ENCODE peak calls at places on chromosome 7, in ten cellular contexts. One of them, this sample, is unnamed.

GRCh38 chr7:54995631-54996340 is 23.0 kb upstream of the EGFR start:
- DNase-seq in A549: peak; percentile 85
- DNase-seq in HCT116: peak; percentile 71
- DNase-seq in GM12891: no peak
- DNase-seq in transverse colon: no peak
- DNase-seq in GM12878: peak; percentile 17
- DNase-seq in tibial nerve: no peak
- DNase-seq in uterus: no peak
- DNase-seq in adrenal gland: no peak
- DNase-seq in esophagus squamous epithelium: no peak
- DNase-seq in this sample: peak; percentile 85

GRCh38 chr7:83936056-83936703 is 258.4 kb downstream of the SEMA3A start:
- DNase-seq in A549: peak; percentile 81
- DNase-seq in HCT116: peak; percentile 69
- DNase-seq in GM12891: peak; percentile 17
- DNase-seq in transverse colon: peak; percentile 47
- DNase-seq in GM12878: no peak
- DNase-seq in tibial nerve: peak; percentile 50
- DNase-seq in uterus: no peak
- DNase-seq in adrenal gland: peak; percentile 65
- DNase-seq in esophagus squamous epithelium: no peak
- DNase-seq in this sample: peak; percentile 12

GRCh38 chr7:43750016-43750887 is 8.2 kb upstream of the BLVRA start:
- DNase-seq in A549: no peak
- DNase-seq in HCT116: no peak
- DNase-seq in GM12891: no peak
- DNase-seq in transverse colon: no peak
- DNase-seq in GM12878: no peak
- DNase-seq in tibial nerve: no peak
- DNase-seq in uterus: no peak
- DNase-seq in adrenal gland: no peak
- DNase-seq in esophagus squamous epithelium: no peak
- DNase-seq in this sample: no peak

GRCh38 chr7:39609462-39610149 is 13.8 kb upstream of the RALA start:
- DNase-seq in A549: no peak
- DNase-seq in HCT116: no peak
- DNase-seq in GM12891: peak; percentile 30
- DNase-seq in transverse colon: no peak
- DNase-seq in GM12878: no peak
- DNase-seq in tibial nerve: no peak
- DNase-seq in uterus: no peak
- DNase-seq in adrenal gland: no peak
- DNase-seq in esophagus squamous epithelium: no peak
- DNase-seq in this sample: no peak

GRCh38 chr7:5310822-5311405 is 28.2 kb downstream of the SLC29A4 start:
- DNase-seq in A549: no peak
- DNase-seq in HCT116: no peak
- DNase-seq in GM12891: no peak
- DNase-seq in transverse colon: no peak
- DNase-seq in GM12878: no peak
- DNase-seq in tibial nerve: no peak
- DNase-seq in uterus: no peak
- DNase-seq in adrenal gland: no peak
- DNase-seq in esophagus squamous epithelium: no peak
- DNase-seq in this sample: no peak

GRCh38 chr7:96304573-96304972 is 17.3 kb downstream of the SLC25A13 start:
- DNase-seq in A549: no peak
- DNase-seq in HCT116: no peak
- DNase-seq in GM12891: no peak
- DNase-seq in transverse colon: no peak
- DNase-seq in GM12878: no peak
- DNase-seq in tibial nerve: no peak
- DNase-seq in uterus: no peak
- DNase-seq in adrenal gland: no peak
- DNase-seq in esophagus squamous epithelium: no peak
- DNase-seq in this sample: no peak

GRCh38 chr7:123748171-123748733 is 551 bp downstream of the WASL start:
- DNase-seq in A549: peak; percentile 50
- DNase-seq in HCT116: no peak
- DNase-seq in GM12891: peak; percentile 20
- DNase-seq in transverse colon: peak; percentile 59
- DNase-seq in GM12878: no peak
- DNase-seq in tibial nerve: peak; percentile 5
- DNase-seq in uterus: peak; percentile 36
- DNase-seq in adrenal gland: peak; percentile 43
- DNase-seq in esophagus squamous epithelium: no peak
- DNase-seq in this sample: peak; percentile 19

GRCh38 chr7:93171606-93172226 is 23.5 kb upstream of the SAMD9L start:
- DNase-seq in A549: no peak
- DNase-seq in HCT116: no peak
- DNase-seq in GM12891: no peak
- DNase-seq in transverse colon: no peak
- DNase-seq in GM12878: no peak
- DNase-seq in tibial nerve: no peak
- DNase-seq in uterus: no peak
- DNase-seq in adrenal gland: no peak
- DNase-seq in esophagus squamous epithelium: no peak
- DNase-seq in this sample: no peak

GRCh38 chr7:12929416-12930140 is 242.1 kb downstream of the ARL4A start:
- DNase-seq in A549: no peak
- DNase-seq in HCT116: no peak
- DNase-seq in GM12891: no peak
- DNase-seq in transverse colon: no peak
- DNase-seq in GM12878: no peak
- DNase-seq in tibial nerve: no peak
- DNase-seq in uterus: no peak
- DNase-seq in adrenal gland: no peak
- DNase-seq in esophagus squamous epithelium: no peak
- DNase-seq in this sample: no peak

GRCh38 chr7:102310414-102310815 is 23.7 kb downstream of the SH2B2 start:
- DNase-seq in A549: no peak
- DNase-seq in HCT116: no peak
- DNase-seq in GM12891: no peak
- DNase-seq in transverse colon: no peak
- DNase-seq in GM12878: no peak
- DNase-seq in tibial nerve: no peak
- DNase-seq in uterus: no peak
- DNase-seq in adrenal gland: no peak
- DNase-seq in esophagus squamous epithelium: no peak
- DNase-seq in this sample: no peak

GRCh38 chr7:137329411-137329810 is 14.1 kb downstream of the PTN start:
- DNase-seq in A549: no peak
- DNase-seq in HCT116: no peak
- DNase-seq in GM12891: no peak
- DNase-seq in transverse colon: no peak
- DNase-seq in GM12878: no peak
- DNase-seq in tibial nerve: no peak
- DNase-seq in uterus: no peak
- DNase-seq in adrenal gland: no peak
- DNase-seq in esophagus squamous epithelium: no peak
- DNase-seq in this sample: no peak

GRCh38 chr7:151412318-151412717 is 2.5 kb upstream of the WDR86 start:
- DNase-seq in A549: no peak
- DNase-seq in HCT116: no peak
- DNase-seq in GM12891: no peak
- DNase-seq in transverse colon: no peak
- DNase-seq in GM12878: no peak
- DNase-seq in tibial nerve: no peak
- DNase-seq in uterus: no peak
- DNase-seq in adrenal gland: no peak
- DNase-seq in esophagus squamous epithelium: no peak
- DNase-seq in this sample: no peak

GRCh38 chr7:151413241-151413640 is 3.4 kb upstream of the WDR86 start:
- DNase-seq in A549: no peak
- DNase-seq in HCT116: no peak
- DNase-seq in GM12891: no peak
- DNase-seq in transverse colon: no peak
- DNase-seq in GM12878: no peak
- DNase-seq in tibial nerve: no peak
- DNase-seq in uterus: no peak
- DNase-seq in adrenal gland: no peak
- DNase-seq in esophagus squamous epithelium: no peak
- DNase-seq in this sample: no peak

GRCh38 chr7:151409555-151410404 is at the start of gene WDR86:
- DNase-seq in A549: no peak
- DNase-seq in HCT116: no peak
- DNase-seq in GM12891: peak; percentile 18
- DNase-seq in transverse colon: no peak
- DNase-seq in GM12878: no peak
- DNase-seq in tibial nerve: no peak
- DNase-seq in uterus: no peak
- DNase-seq in adrenal gland: no peak
- DNase-seq in esophagus squamous epithelium: no peak
- DNase-seq in this sample: no peak

GRCh38 chr7:151410405-151411390 is 860 bp upstream of the WDR86 start:
- DNase-seq in A549: no peak
- DNase-seq in HCT116: no peak
- DNase-seq in GM12891: peak; percentile 23
- DNase-seq in transverse colon: no peak
- DNase-seq in GM12878: no peak
- DNase-seq in tibial nerve: no peak
- DNase-seq in uterus: no peak
- DNase-seq in adrenal gland: no peak
- DNase-seq in esophagus squamous epithelium: no peak
- DNase-seq in this sample: no peak

DNA sequence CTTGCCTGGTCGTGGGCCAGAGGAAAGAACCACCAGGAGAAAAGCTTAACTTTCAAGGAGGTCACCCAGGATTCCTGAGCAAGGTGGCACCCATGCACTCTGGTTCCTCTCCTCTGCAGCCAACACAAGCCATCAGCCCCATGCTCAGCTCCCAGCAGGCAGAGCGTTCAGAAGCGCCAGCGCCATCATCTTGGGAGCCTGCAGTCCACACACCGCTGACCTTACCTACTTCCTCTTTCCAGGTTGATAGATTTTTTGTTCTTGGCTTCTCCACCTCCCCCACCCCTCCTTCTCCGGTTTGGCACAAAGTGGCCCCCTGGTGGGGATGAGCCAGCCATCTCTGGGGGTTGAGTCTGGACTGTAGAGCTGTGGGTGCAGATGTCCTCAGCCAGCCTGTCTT is 1.7 kb upstream of the WDR86 start:
- DNase-seq in A549: no peak
- DNase-seq in HCT116: no peak
- DNase-seq in GM12891: no peak
- DNase-seq in transverse colon: no peak
- DNase-seq in GM12878: no peak
- DNase-seq in tibial nerve: no peak
- DNase-seq in uterus: no peak
- DNase-seq in adrenal gland: no peak
- DNase-seq in esophagus squamous epithelium: no peak
- DNase-seq in this sample: no peak
- TF ChIP-seq POLR2A in A549: no peak
- TF ChIP-seq POLR2A in HCT116: no peak
- TF ChIP-seq POLR2A in GM12891: no peak
- TF ChIP-seq POLR2A in transverse colon: no peak
- TF ChIP-seq POLR2A in GM12878: no peak
- TF ChIP-seq POLR2A in tibial nerve: no peak
- TF ChIP-seq POLR2A in uterus: no peak
- TF ChIP-seq POLR2A in adrenal gland: no peak
- TF ChIP-seq POLR2A in esophagus squamous epithelium: no peak
- TF ChIP-seq POLR2A in this sample: no peak

GRCh38 chr7:30026229-30027064 is at the start of gene FKBP14:
- DNase-seq in A549: peak; percentile 100
- DNase-seq in HCT116: peak; percentile 99
- DNase-seq in GM12891: peak; percentile 53
- DNase-seq in transverse colon: peak; percentile 97
- DNase-seq in GM12878: peak; percentile 94
- DNase-seq in tibial nerve: peak; percentile 97
- DNase-seq in uterus: peak; percentile 97
- DNase-seq in adrenal gland: peak; percentile 98
- DNase-seq in esophagus squamous epithelium: peak; percentile 79
- DNase-seq in this sample: peak; percentile 97
- TF ChIP-seq POLR2A in A549: no peak
- TF ChIP-seq POLR2A in HCT116: peak; percentile 47
- TF ChIP-seq POLR2A in GM12891: peak; percentile 90
- TF ChIP-seq POLR2A in transverse colon: peak; percentile 32
- TF ChIP-seq POLR2A in GM12878: peak; percentile 81
- TF ChIP-seq POLR2A in tibial nerve: no peak
- TF ChIP-seq POLR2A in uterus: no peak
- TF ChIP-seq POLR2A in adrenal gland: no peak
- TF ChIP-seq POLR2A in esophagus squamous epithelium: no peak
- TF ChIP-seq POLR2A in this sample: peak; percentile 29

DNA sequence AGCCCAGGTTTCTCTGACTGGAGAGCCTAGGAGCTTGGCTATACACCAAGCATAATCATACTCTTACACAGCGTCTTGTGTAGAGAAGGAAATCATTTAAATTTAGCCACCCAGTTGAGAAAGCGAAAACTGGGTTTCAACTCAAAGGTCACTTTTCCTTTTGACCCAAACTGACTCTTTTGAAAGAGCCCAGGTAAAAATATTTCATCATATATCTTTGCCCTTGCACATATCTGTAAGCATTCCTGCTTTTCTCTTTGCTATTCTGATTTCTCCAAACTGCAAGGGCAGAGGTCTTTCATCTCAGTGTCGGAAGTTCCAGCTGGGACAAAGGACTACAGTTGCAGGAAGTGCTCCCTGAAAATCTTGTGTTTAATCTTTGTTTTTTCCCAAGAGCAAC is 22.0 kb upstream of the ABCB4 start:
- DNase-seq in A549: no peak
- DNase-seq in HCT116: no peak
- DNase-seq in GM12891: no peak
- DNase-seq in transverse colon: no peak
- DNase-seq in GM12878: no peak
- DNase-seq in tibial nerve: no peak
- DNase-seq in uterus: no peak
- DNase-seq in adrenal gland: no peak
- DNase-seq in esophagus squamous epithelium: no peak
- DNase-seq in this sample: no peak
- TF ChIP-seq POLR2A in A549: no peak
- TF ChIP-seq POLR2A in HCT116: no peak
- TF ChIP-seq POLR2A in GM12891: no peak
- TF ChIP-seq POLR2A in transverse colon: no peak
- TF ChIP-seq POLR2A in GM12878: no peak
- TF ChIP-seq POLR2A in tibial nerve: no peak
- TF ChIP-seq POLR2A in uterus: no peak
- TF ChIP-seq POLR2A in adrenal gland: no peak
- TF ChIP-seq POLR2A in esophagus squamous epithelium: no peak
- TF ChIP-seq POLR2A in this sample: no peak

GRCh38 chr7:75878312-75878768 is 494 bp upstream of the RHBDD2 start:
- DNase-seq in A549: no peak
- DNase-seq in HCT116: no peak
- DNase-seq in GM12891: no peak
- DNase-seq in transverse colon: no peak
- DNase-seq in GM12878: no peak
- DNase-seq in tibial nerve: no peak
- DNase-seq in uterus: no peak
- DNase-seq in adrenal gland: no peak
- DNase-seq in esophagus squamous epithelium: no peak
- DNase-seq in this sample: no peak
- TF ChIP-seq POLR2A in A549: no peak
- TF ChIP-seq POLR2A in HCT116: peak; percentile 6
- TF ChIP-seq POLR2A in GM12891: no peak
- TF ChIP-seq POLR2A in transverse colon: no peak
- TF ChIP-seq POLR2A in GM12878: no peak
- TF ChIP-seq POLR2A in tibial nerve: no peak
- TF ChIP-seq POLR2A in uterus: no peak
- TF ChIP-seq POLR2A in adrenal gland: no peak
- TF ChIP-seq POLR2A in esophagus squamous epithelium: no peak
- TF ChIP-seq POLR2A in this sample: no peak

This sample was measured in H54.